ENCODE peak calls at places on chromosome 20, in ten cellular contexts. Z, U, O, F, X, V, M, D, G and Q are unnamed samples.
A peak's percentile ranks its signal among the peaks of the same experiment; 100 is the strongest.

GRCh38 chr20:14189794-14190402 is 147.5 kb downstream of the FLRT3 start:
- DNase-seq in M (no peak), Z (peak; percentile 20), X (no peak), F (no peak), O (no peak), G (no peak), V (no peak), U (no peak), D (no peak), Q (peak; percentile 37)

GRCh38 chr20:33751775-33752174 is 20.0 kb downstream of the ZNF341 start:
- DNase-seq in X (no peak), M (no peak), F (no peak), Z (no peak), U (no peak), V (no peak), O (no peak), D (no peak), G (no peak), Q (no peak)

GRCh38 chr20:38116409-38117165 is 48.5 kb downstream of the TGM2 start:
- DNase-seq in U (no peak), V (no peak), D (no peak), M (no peak), F (no peak), X (no peak), Z (no peak), O (no peak), G (no peak), Q (no peak)

GRCh38 chr20:31661625-31662371 is 24.1 kb downstream of the COX4I2 start:
- DNase-seq in Z (no peak), F (peak; percentile 87), V (peak; percentile 78), O (peak; percentile 80), G (peak; percentile 75), U (peak; percentile 72), D (peak; percentile 59), X (peak; percentile 81), M (no peak), Q (peak; percentile 44)

GRCh38 chr20:18057106-18057993 is at the start of gene OVOL2:
- DNase-seq in Z (no peak), G (no peak), V (peak; percentile 23), X (no peak), U (no peak), O (no peak), M (no peak), D (peak; percentile 85), F (no peak), Q (no peak)

GRCh38 chr20:41204304-41205265 is 67.2 kb downstream of the PLCG1 start:
- DNase-seq in G (no peak), X (no peak), V (no peak), Z (no peak), O (no peak), U (no peak), M (no peak), F (no peak), D (no peak), Q (no peak)

GRCh38 chr20:40675599-40676221 is 13.3 kb downstream of the MAFB start:
- DNase-seq in G (no peak), M (no peak), V (no peak), D (no peak), Z (no peak), X (no peak), O (no peak), F (no peak), U (no peak), Q (no peak)

GRCh38 chr20:58308290-58308679 is 1.2 kb upstream of the RAB22A start:
- DNase-seq in Z (no peak), F (no peak), V (no peak), M (no peak), X (no peak), G (no peak), U (no peak), D (no peak), O (no peak), Q (no peak)

GRCh38 chr20:16271450-16271849 is 301.8 kb downstream of the KIF16B start:
- DNase-seq in Z (no peak), M (no peak), X (no peak), U (no peak), D (no peak), G (no peak), O (no peak), V (no peak), F (no peak), Q (no peak)

GRCh38 chr20:38117635-38118034 is 47.4 kb downstream of the TGM2 start:
- DNase-seq in V (peak; percentile 63), F (no peak), G (no peak), U (no peak), O (no peak), M (peak; percentile 89), X (no peak), Z (no peak), D (no peak), Q (no peak)

GRCh38 chr20:61875221-61875885 is 190.3 kb downstream of the TAF4 start:
- DNase-seq in Z (no peak), G (no peak), X (no peak), D (no peak), U (no peak), O (no peak), M (no peak), V (no peak), F (no peak), Q (no peak)

GRCh38 chr20:25276533-25277050 is 28.7 kb downstream of the PYGB start:
- DNase-seq in V (no peak), F (peak; percentile 32), X (no peak), O (no peak), M (no peak), U (no peak), G (peak; percentile 15), D (peak; percentile 13), Z (no peak), Q (no peak)